ENCODE peak calls at places on chromosomes 3 and 15, in seven cellular contexts. One of them, this sample, is unnamed. For H3K9me3, the result is how much of the 10 kb centered on the place peaks cover.

GRCh38 chr3:66036586-66037061 is 2.1 kb downstream of the MAGI1 start:
- DNase-seq in SJSA1: no peak
- DNase-seq in keratinocyte: no peak
- DNase-seq in HCT116: no peak
- DNase-seq in cardiac muscle cell: peak
- DNase-seq in gastrocnemius medialis: no peak
- DNase-seq in GM23248: peak
- DNase-seq in this sample: peak

GRCh38 chr3:126013742-126014141 is 44.8 kb downstream of the ROPN1B start:
- DNase-seq in SJSA1: no peak
- DNase-seq in keratinocyte: no peak
- DNase-seq in HCT116: no peak
- DNase-seq in cardiac muscle cell: no peak
- DNase-seq in gastrocnemius medialis: no peak
- DNase-seq in GM23248: no peak
- DNase-seq in this sample: peak

GRCh38 chr3:142577701-142578308 is 728 bp downstream of the ATR start:
- DNase-seq in SJSA1: peak
- DNase-seq in keratinocyte: no peak
- DNase-seq in HCT116: no peak
- DNase-seq in cardiac muscle cell: no peak
- DNase-seq in gastrocnemius medialis: no peak
- DNase-seq in GM23248: peak
- DNase-seq in this sample: peak

GRCh38 chr3:96813134-96813819 is 1.1 kb upstream of the EPHA6 start:
- DNase-seq in SJSA1: peak
- DNase-seq in keratinocyte: no peak
- DNase-seq in HCT116: no peak
- DNase-seq in cardiac muscle cell: peak
- DNase-seq in gastrocnemius medialis: peak
- DNase-seq in GM23248: peak
- DNase-seq in this sample: peak

GRCh38 chr3:192819001-192819569 is 91.7 kb upstream of the FGF12 start:
- DNase-seq in SJSA1: peak
- DNase-seq in keratinocyte: peak
- DNase-seq in HCT116: peak
- DNase-seq in cardiac muscle cell: peak
- DNase-seq in gastrocnemius medialis: no peak
- DNase-seq in GM23248: peak
- DNase-seq in this sample: peak

GRCh38 chr15:101657171-101657570 is 5.0 kb upstream of the TM2D3 start:
- DNase-seq in SJSA1: no peak
- DNase-seq in keratinocyte: no peak
- DNase-seq in HCT116: no peak
- DNase-seq in cardiac muscle cell: no peak
- DNase-seq in gastrocnemius medialis: no peak
- DNase-seq in GM23248: no peak
- DNase-seq in this sample: no peak

GRCh38 chr3:36959821-36960220 is 15.0 kb upstream of the TRANK1 start:
- DNase-seq in SJSA1: peak
- DNase-seq in keratinocyte: no peak
- DNase-seq in HCT116: no peak
- DNase-seq in cardiac muscle cell: no peak
- DNase-seq in gastrocnemius medialis: no peak
- DNase-seq in GM23248: no peak
- DNase-seq in this sample: peak

GRCh38 chr15:99925661-99926461 is 192.6 kb upstream of the LYSMD4 start:
- DNase-seq in SJSA1: peak
- DNase-seq in keratinocyte: no peak
- DNase-seq in HCT116: peak
- DNase-seq in cardiac muscle cell: peak
- DNase-seq in gastrocnemius medialis: peak
- DNase-seq in GM23248: peak
- DNase-seq in this sample: peak

GRCh38 chr3:89332311-89333159 is 225.1 kb downstream of the EPHA3 start:
- DNase-seq in SJSA1: no peak
- DNase-seq in keratinocyte: no peak
- DNase-seq in HCT116: no peak
- DNase-seq in cardiac muscle cell: no peak
- DNase-seq in gastrocnemius medialis: no peak
- DNase-seq in GM23248: no peak
- DNase-seq in this sample: peak

GRCh38 chr15:48062476-48062875 is 58.3 kb upstream of the SLC24A5 start:
- DNase-seq in SJSA1: peak
- DNase-seq in keratinocyte: no peak
- DNase-seq in HCT116: no peak
- DNase-seq in cardiac muscle cell: no peak
- DNase-seq in gastrocnemius medialis: no peak
- DNase-seq in GM23248: no peak
- DNase-seq in this sample: peak

GRCh38 chr3:120263792-120264191 is 21.2 kb downstream of the GPR156 start:
- DNase-seq in SJSA1: no peak
- DNase-seq in keratinocyte: no peak
- DNase-seq in HCT116: no peak
- DNase-seq in cardiac muscle cell: no peak
- DNase-seq in gastrocnemius medialis: no peak
- DNase-seq in GM23248: no peak
- DNase-seq in this sample: no peak

DNA sequence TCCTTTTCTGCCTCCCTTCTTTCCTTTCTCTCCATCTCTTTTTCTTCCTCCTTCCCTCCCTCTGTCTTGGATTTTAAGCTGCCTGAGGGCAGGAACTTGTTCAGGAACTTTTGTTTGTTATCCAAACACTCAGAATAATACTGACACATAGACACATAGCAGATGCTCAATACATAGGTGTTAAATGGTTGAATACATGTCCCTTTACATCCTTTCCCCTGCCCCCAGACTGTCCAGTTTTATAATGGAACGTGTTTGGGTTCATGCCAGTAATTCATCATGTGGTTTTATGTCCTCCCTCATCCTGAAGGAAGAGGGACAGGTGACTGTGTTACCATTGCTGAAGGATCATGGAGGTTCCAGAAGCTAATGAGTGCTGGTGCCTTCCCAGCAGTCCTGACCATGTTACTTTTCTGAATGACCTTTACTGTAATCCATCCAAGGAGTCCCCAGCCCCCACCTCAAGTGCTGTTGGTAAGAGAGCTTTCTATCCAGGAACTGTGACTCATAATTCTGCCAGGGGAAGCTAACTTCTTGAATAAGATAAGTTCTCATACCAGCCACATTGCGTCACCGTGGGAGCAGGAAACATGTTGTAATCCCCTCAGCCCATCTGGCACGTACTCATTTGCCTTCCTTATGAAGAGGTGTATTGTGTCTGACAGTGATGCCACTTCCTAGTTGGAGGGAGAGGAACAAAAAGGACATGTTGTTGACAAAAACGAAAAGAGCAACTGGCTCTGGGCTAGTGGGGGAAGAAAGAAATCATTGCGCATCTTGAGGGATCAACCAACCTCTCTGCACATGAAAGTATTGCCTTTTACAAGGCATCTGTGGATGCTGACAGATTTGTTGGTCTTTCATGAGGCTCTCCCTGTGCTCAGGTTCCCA is 52.4 kb downstream of the IL1RAP start:
- DNase-seq in SJSA1: peak
- DNase-seq in keratinocyte: peak
- DNase-seq in HCT116: peak
- DNase-seq in cardiac muscle cell: peak
- DNase-seq in gastrocnemius medialis: peak
- DNase-seq in GM23248: peak
- DNase-seq in this sample: peak
- H3K4me3 ChIP-seq in SJSA1: no peak
- H3K4me3 ChIP-seq in keratinocyte: no peak
- H3K4me3 ChIP-seq in HCT116: no peak
- H3K4me3 ChIP-seq in cardiac muscle cell: no peak
- H3K4me3 ChIP-seq in gastrocnemius medialis: no peak
- H3K4me3 ChIP-seq in GM23248: no peak
- H3K4me3 ChIP-seq in this sample: no peak

GRCh38 chr3:177764377-177764912 is 567.2 kb upstream of the TBL1XR1 start:
- DNase-seq in SJSA1: no peak
- DNase-seq in keratinocyte: no peak
- DNase-seq in HCT116: no peak
- DNase-seq in cardiac muscle cell: no peak
- DNase-seq in gastrocnemius medialis: no peak
- DNase-seq in GM23248: peak
- DNase-seq in this sample: peak
- H3K9me3 ChIP-seq in SJSA1: under half
- H3K9me3 ChIP-seq in keratinocyte: under half
- H3K9me3 ChIP-seq in HCT116: under half
- H3K9me3 ChIP-seq in cardiac muscle cell: under half
- H3K9me3 ChIP-seq in gastrocnemius medialis: under half
- H3K9me3 ChIP-seq in GM23248: under half
- H3K9me3 ChIP-seq in this sample: under half

DNA sequence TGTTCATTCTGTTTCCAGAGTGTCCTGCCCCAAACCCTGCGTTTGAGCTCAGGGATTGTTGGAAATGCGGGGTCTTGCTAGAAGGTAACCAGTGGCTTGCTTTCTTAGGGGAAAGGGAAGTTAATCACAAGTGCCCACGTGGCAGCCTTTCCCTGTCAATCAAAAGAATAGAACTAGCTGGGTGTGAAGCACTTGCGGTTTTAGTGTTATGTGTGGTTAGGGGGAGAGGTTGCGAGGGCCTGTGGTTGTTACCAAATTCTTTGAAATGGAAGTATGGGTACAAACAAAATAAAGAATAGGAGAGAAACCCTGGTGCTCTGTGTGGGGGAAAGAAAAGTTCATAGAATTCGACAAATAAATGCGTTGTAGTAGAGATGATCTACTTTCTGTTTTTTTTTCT is 67.6 kb downstream of the FNDC3B start:
- DNase-seq in SJSA1: peak
- DNase-seq in keratinocyte: no peak
- DNase-seq in HCT116: no peak
- DNase-seq in cardiac muscle cell: peak
- DNase-seq in gastrocnemius medialis: peak
- DNase-seq in GM23248: no peak
- DNase-seq in this sample: no peak
- H3K4me3 ChIP-seq in SJSA1: no peak
- H3K4me3 ChIP-seq in keratinocyte: no peak
- H3K4me3 ChIP-seq in HCT116: no peak
- H3K4me3 ChIP-seq in cardiac muscle cell: no peak
- H3K4me3 ChIP-seq in gastrocnemius medialis: no peak
- H3K4me3 ChIP-seq in GM23248: no peak
- H3K4me3 ChIP-seq in this sample: no peak

GRCh38 chr3:42440924-42441323 is 30.5 kb upstream of the LYZL4 start:
- DNase-seq in SJSA1: no peak
- DNase-seq in keratinocyte: no peak
- DNase-seq in HCT116: no peak
- DNase-seq in cardiac muscle cell: no peak
- DNase-seq in gastrocnemius medialis: no peak
- DNase-seq in GM23248: no peak
- DNase-seq in this sample: no peak

GRCh38 chr3:42446111-42447050 is 36.0 kb upstream of the LYZL4 start:
- DNase-seq in SJSA1: no peak
- DNase-seq in keratinocyte: no peak
- DNase-seq in HCT116: no peak
- DNase-seq in cardiac muscle cell: no peak
- DNase-seq in gastrocnemius medialis: no peak
- DNase-seq in GM23248: no peak
- DNase-seq in this sample: no peak

GRCh38 chr3:42442640-42443039 is 32.2 kb upstream of the LYZL4 start:
- DNase-seq in SJSA1: no peak
- DNase-seq in keratinocyte: no peak
- DNase-seq in HCT116: no peak
- DNase-seq in cardiac muscle cell: no peak
- DNase-seq in gastrocnemius medialis: no peak
- DNase-seq in GM23248: peak
- DNase-seq in this sample: no peak

GRCh38 chr3:42443819-42444436 is 33.5 kb upstream of the LYZL4 start:
- DNase-seq in SJSA1: peak
- DNase-seq in keratinocyte: peak
- DNase-seq in HCT116: peak
- DNase-seq in cardiac muscle cell: peak
- DNase-seq in gastrocnemius medialis: peak
- DNase-seq in GM23248: peak
- DNase-seq in this sample: peak

GRCh38 chr3:42443292-42443691 is 32.9 kb upstream of the LYZL4 start:
- DNase-seq in SJSA1: no peak
- DNase-seq in keratinocyte: no peak
- DNase-seq in HCT116: no peak
- DNase-seq in cardiac muscle cell: no peak
- DNase-seq in gastrocnemius medialis: no peak
- DNase-seq in GM23248: no peak
- DNase-seq in this sample: no peak
- H3K9me3 ChIP-seq in SJSA1: under half
- H3K9me3 ChIP-seq in keratinocyte: under half
- H3K9me3 ChIP-seq in HCT116: under half
- H3K9me3 ChIP-seq in cardiac muscle cell: under half
- H3K9me3 ChIP-seq in gastrocnemius medialis: under half
- H3K9me3 ChIP-seq in GM23248: under half
- H3K9me3 ChIP-seq in this sample: under half

This sample was measured in fibroblast of lung.